ENCODE peak calls at places on chromosomes 1 and 21, in four cellular contexts. M is heart left ventricle, P is fibroblast of the aortic adventitia, G is PC-9. S is an unnamed sample.

GRCh38 chr1:225921734-225922709 is 2.0 kb downstream of the PYCR2 start:
- DNase-seq in M (no peak), P (no peak), G (peak), S (no peak)

GRCh38 chr1:208835781-208836180 is 591.6 kb upstream of the PLXNA2 start:
- DNase-seq in M (no peak), P (no peak), G (no peak), S (no peak)

GRCh38 chr1:6614953-6615785 is 1.6 kb downstream of the PHF13 start:
- DNase-seq in M (no peak), P (no peak), G (no peak), S (no peak)

GRCh38 chr1:111104981-111105380 is 34.9 kb downstream of the DRAM2 start:
- DNase-seq in M (no peak), P (no peak), G (no peak), S (no peak)

GRCh38 chr1:17887646-17888395 is 132.7 kb downstream of the ACTL8 start:
- DNase-seq in M (no peak), P (no peak), G (no peak), S (no peak)

GRCh38 chr1:23477359-23478144 is 6.4 kb downstream of the ASAP3 start:
- DNase-seq in M (no peak), P (no peak), G (peak), S (no peak)

GRCh38 chr1:246827396-246827795 is 103.2 kb downstream of the SCCPDH start:
- DNase-seq in M (no peak), P (no peak), G (no peak), S (no peak)

GRCh38 chr1:220040028-220040596 is 6.2 kb downstream of the EPRS1 start:
- DNase-seq in M (no peak), P (no peak), G (no peak), S (no peak)

GRCh38 chr1:214670098-214670497 is 67.1 kb downstream of the CENPF start:
- DNase-seq in M (no peak), P (peak), G (no peak), S (peak)

GRCh38 chr21:35232545-35233176 is 183.6 kb upstream of the RUNX1 start:
- DNase-seq in M (no peak), P (peak), G (peak), S (peak)

GRCh38 chr1:204377800-204378608 is 18.3 kb upstream of the PLEKHA6 start:
- DNase-seq in M (no peak), P (no peak), G (peak), S (no peak)

GRCh38 chr1:113534130-113534817 is 144.0 kb downstream of the MAGI3 start:
- DNase-seq in M (no peak), P (peak), G (no peak), S (peak)

GRCh38 chr1:112344754-112345423 is 51.1 kb upstream of the CTTNBP2NL start:
- DNase-seq in M (no peak), P (no peak), G (no peak), S (no peak)

GRCh38 chr1:119159096-119159495 is 18.6 kb upstream of the WARS2 start:
- DNase-seq in M (no peak), P (peak), G (no peak), S (no peak)

GRCh38 chr1:109828756-109829505 is 65.2 kb upstream of the EPS8L3 start:
- DNase-seq in M (no peak), P (no peak), G (no peak), S (no peak)

GRCh38 chr21:28754127-28754611 is 238.5 kb downstream of the LTN1 start:
- DNase-seq in M (peak), P (peak), G (no peak), S (peak)

GRCh38 chr1:146034976-146035469 is 13.5 kb upstream of the HJV start:
- DNase-seq in M (no peak), P (no peak), G (peak), S (no peak)

GRCh38 chr1:54463259-54464030 is 57.3 kb upstream of the SSBP3 start:
- DNase-seq in M (no peak), P (no peak), G (no peak), S (no peak)

GRCh38 chr1:48203287-48203900 is 19.1 kb upstream of the SLC5A9 start:
- DNase-seq in M (no peak), P (peak), G (peak), S (peak)

GRCh38 chr1:158117854-158118691 is 62.6 kb upstream of the CD1D start:
- DNase-seq in M (peak), P (peak), G (peak), S (peak)

GRCh38 chr1:43329995-43330751 is 7.4 kb upstream of the MPL start:
- DNase-seq in M (peak), P (peak), G (peak), S (peak)

GRCh38 chr1:84260852-84261518 is 40.5 kb upstream of the SAMD13 start:
- DNase-seq in M (no peak), P (no peak), G (peak), S (no peak)

GRCh38 chr1:190138266-190138665 is 339.4 kb downstream of the BRINP3 start:
- DNase-seq in M (no peak), P (no peak), G (no peak), S (no peak)

GRCh38 chr21:17538576-17538975 is 25.7 kb downstream of the CXADR start:
- DNase-seq in M (no peak), P (no peak), G (no peak), S (no peak)

GRCh38 chr1:205918955-205919746 is 24.1 kb downstream of the SLC26A9 start:
- DNase-seq in M (no peak), P (peak), G (peak), S (peak)

GRCh38 chr1:154714638-154715037 is 106.7 kb upstream of the ADAR start:
- DNase-seq in M (no peak), P (peak), G (peak), S (peak)

GRCh38 chr1:207831517-207832327 is 79.2 kb downstream of the CD34 start:
- DNase-seq in M (no peak), P (no peak), G (no peak), S (no peak)

GRCh38 chr1:175129997-175130648 is 62.5 kb downstream of the KIAA0040 start:
- DNase-seq in M (no peak), P (peak), G (no peak), S (no peak)

GRCh38 chr1:229648406-229648805 is 22.4 kb downstream of the URB2 start:
- DNase-seq in M (no peak), P (no peak), G (no peak), S (no peak)

DNA sequence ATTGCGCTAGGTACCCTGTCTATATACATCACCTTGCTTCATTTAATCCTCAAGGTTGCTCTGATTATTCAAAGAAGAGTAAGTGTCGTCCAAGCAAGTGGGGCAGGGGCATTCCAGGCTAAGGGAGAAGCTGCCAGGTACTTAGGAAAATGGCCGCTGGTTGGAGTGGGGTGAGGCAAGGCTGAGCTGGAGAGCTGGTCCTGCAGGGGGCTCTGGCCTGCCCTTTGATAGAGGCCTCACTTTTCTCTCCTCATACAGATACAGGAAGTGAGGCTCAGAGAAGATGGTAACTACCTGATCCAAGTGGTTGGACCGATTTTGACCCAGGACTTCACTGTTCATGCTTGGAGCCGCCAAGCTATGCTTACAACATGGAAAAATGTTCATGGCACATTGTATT is 86.9 kb upstream of the ZBTB40 start:
- DNase-seq in M (no peak), P (no peak), G (no peak), S (no peak)
- TF ChIP-seq CTCF in M (no peak), P (no peak), G (no peak), S (peak)

DNA sequence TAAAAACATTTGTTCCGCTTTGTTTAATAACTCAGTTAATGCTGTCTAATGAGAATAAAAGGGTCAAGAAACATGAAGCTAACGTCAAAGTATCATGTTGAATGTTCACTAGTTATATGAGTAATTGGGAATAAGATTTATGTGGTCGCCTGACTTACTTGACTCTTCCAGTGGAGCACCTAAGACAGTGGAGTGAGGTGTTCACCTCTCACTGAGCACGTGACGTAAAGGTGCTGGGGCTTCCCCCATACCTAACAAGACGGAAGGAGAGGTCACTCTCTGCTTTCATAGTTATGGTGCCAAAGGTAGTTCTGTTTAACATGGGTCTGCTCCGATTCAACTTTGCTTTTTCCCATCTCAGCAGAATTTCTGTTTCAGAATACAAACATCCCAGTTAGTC is 686 bp downstream of the KMO start:
- DNase-seq in M (no peak), P (no peak), G (no peak), S (no peak)
- H3K4me3 ChIP-seq in M (no peak), P (no peak), G (no peak), S (no peak)

DNA sequence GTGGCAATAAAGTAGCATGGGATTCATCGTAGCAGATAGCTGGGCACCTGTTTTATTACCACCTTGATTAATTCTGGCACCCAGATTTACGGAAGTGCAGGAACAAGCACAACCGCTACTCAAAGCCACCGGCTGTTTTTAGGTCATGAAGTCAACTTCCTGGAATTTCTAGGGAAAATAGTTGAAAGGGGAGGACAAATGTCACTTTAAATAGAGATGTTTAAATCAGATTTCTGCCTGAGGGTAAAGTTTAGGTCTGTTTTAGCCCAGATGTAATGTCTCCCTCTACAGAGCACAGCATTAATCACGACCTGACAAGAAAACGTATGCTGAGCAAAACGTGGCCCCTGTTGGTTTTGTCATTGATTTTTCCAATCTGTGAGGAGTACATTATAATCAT is 8.0 kb downstream of the ADGRL2 start:
- DNase-seq in M (no peak), P (no peak), G (no peak), S (no peak)
- TF ChIP-seq CTCF in M (no peak), P (no peak), G (no peak), S (no peak)

DNA sequence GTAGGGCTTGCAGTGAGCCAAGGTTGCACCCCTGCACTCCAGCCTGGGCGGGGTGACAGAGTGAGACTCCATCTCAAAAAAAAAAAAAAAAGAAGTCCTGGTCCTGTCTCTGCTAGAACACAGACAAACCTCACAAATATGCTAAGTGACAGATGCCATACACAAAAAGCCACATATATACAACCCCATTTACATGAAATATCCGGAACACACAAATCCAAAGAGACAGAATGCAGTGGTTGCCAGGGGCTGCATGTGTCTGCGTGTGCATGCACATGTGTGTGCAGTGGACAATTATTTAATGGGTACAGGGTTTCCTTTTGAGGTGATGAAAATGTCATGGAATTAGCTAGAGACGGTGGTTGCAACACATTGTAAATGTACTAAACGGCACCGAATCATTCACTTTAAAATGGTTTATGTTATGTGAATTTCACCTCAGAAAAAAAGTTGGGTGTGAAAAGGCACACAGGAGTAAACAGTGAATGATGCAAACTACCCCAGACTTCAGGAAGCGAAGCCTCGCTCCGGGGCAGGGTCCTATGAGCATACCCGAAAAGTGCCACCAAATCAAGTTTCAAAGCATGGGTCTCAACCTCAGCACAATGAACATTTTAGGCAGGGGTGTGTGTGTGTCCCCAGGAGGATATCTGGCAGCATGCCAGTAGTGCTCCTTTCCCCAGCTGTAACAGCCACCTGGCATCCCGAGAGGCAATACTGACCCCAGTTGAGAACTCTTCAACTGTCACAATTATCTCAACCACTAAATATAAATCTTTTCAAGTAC is 48.3 kb downstream of the GNB1 start:
- DNase-seq in M (no peak), P (no peak), G (no peak), S (no peak)
- H3K4me3 ChIP-seq in M (no peak), P (no peak), G (no peak), S (no peak)

DNA sequence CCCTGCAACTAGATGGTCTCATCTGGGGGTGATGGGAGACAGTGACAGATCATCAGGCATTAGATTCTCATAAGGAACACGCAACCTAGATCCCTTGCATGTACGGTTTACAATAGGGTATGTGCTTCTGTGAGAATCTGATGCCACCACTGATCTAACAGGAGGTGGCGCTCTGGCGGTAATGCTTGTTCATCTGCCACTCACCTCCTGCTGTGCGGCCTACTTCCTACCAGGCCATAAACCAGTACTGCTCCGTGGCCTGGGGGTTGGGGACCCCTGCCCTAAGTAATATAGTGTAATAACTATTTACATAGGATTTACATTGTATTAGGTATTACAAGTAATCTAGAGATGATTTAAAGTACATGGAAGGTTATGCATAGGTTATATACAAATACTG is 134.9 kb downstream of the CLEC20A start:
- DNase-seq in M (no peak), P (no peak), G (no peak), S (no peak)
- TF ChIP-seq CTCF in M (no peak), P (no peak), G (no peak), S (no peak)

GRCh38 chr1:233615571-233615970 is 1.7 kb downstream of the KCNK1 start:
- DNase-seq in M (no peak), P (no peak), G (no peak), S (no peak)
- H3K4me3 ChIP-seq in M (peak), P (peak), G (peak), S (peak)

GRCh38 chr1:76939107-76939816 is 72.0 kb downstream of the ST6GALNAC5 start:
- DNase-seq in M (no peak), P (peak), G (no peak), S (peak)
- TF ChIP-seq CTCF in M (no peak), P (no peak), G (no peak), S (no peak)

GRCh38 chr1:156624814-156625435 is 5.7 kb downstream of the HAPLN2 start:
- DNase-seq in M (no peak), P (no peak), G (no peak), S (no peak)
- H3K4me3 ChIP-seq in M (peak), P (peak), G (no peak), S (no peak)

S was measured in astrocyte of the spinal cord.